ENCODE peak calls at places on chromosome 3, in eight cellular contexts. One of them, this sample, is unnamed.
A peak's percentile ranks its signal among the peaks of the same experiment; 100 is the strongest.

GRCh38 chr3:112926000-112926399 is 48.9 kb downstream of the CD200R1 start:
- DNase-seq in heart right ventricle: no peak
- DNase-seq in MM.1S: no peak
- DNase-seq in adrenal gland: no peak
- DNase-seq in PC-9: no peak
- DNase-seq in WERI-Rb-1: no peak
- DNase-seq in A549: no peak
- DNase-seq in PC-3: no peak
- DNase-seq in this sample: no peak

GRCh38 chr3:70558955-70559354 is 246.5 kb upstream of the MDFIC2 start:
- DNase-seq in heart right ventricle: no peak
- DNase-seq in MM.1S: no peak
- DNase-seq in adrenal gland: no peak
- DNase-seq in PC-9: no peak
- DNase-seq in WERI-Rb-1: no peak
- DNase-seq in A549: no peak
- DNase-seq in PC-3: no peak
- DNase-seq in this sample: no peak

GRCh38 chr3:19202303-19202702 is 54.0 kb downstream of the KCNH8 start:
- DNase-seq in heart right ventricle: no peak
- DNase-seq in MM.1S: no peak
- DNase-seq in adrenal gland: no peak
- DNase-seq in PC-9: no peak
- DNase-seq in WERI-Rb-1: no peak
- DNase-seq in A549: no peak
- DNase-seq in PC-3: no peak
- DNase-seq in this sample: no peak

GRCh38 chr3:135172191-135172869 is 377.3 kb downstream of the EPHB1 start:
- DNase-seq in heart right ventricle: no peak
- DNase-seq in MM.1S: no peak
- DNase-seq in adrenal gland: no peak
- DNase-seq in PC-9: no peak
- DNase-seq in WERI-Rb-1: no peak
- DNase-seq in A549: no peak
- DNase-seq in PC-3: no peak
- DNase-seq in this sample: no peak

GRCh38 chr3:35079403-35079802 is 559.9 kb upstream of the ARPP21 start:
- DNase-seq in heart right ventricle: no peak
- DNase-seq in MM.1S: no peak
- DNase-seq in adrenal gland: no peak
- DNase-seq in PC-9: no peak
- DNase-seq in WERI-Rb-1: no peak
- DNase-seq in A549: no peak
- DNase-seq in PC-3: no peak
- DNase-seq in this sample: no peak

GRCh38 chr3:63532521-63532920 is 120.0 kb upstream of the SNTN start:
- DNase-seq in heart right ventricle: no peak
- DNase-seq in MM.1S: no peak
- DNase-seq in adrenal gland: no peak
- DNase-seq in PC-9: no peak
- DNase-seq in WERI-Rb-1: peak; percentile 74
- DNase-seq in A549: no peak
- DNase-seq in PC-3: no peak
- DNase-seq in this sample: no peak

GRCh38 chr3:193805448-193805847 is 212.4 kb downstream of the OPA1 start:
- DNase-seq in heart right ventricle: peak; percentile 85
- DNase-seq in MM.1S: no peak
- DNase-seq in adrenal gland: peak; percentile 89
- DNase-seq in PC-9: peak; percentile 95
- DNase-seq in WERI-Rb-1: no peak
- DNase-seq in A549: peak; percentile 80
- DNase-seq in PC-3: peak; percentile 99
- DNase-seq in this sample: peak; percentile 72

GRCh38 chr3:126745760-126746394 is 41.8 kb downstream of the CHCHD6 start:
- DNase-seq in heart right ventricle: peak; percentile 68
- DNase-seq in MM.1S: no peak
- DNase-seq in adrenal gland: peak; percentile 92
- DNase-seq in PC-9: no peak
- DNase-seq in WERI-Rb-1: no peak
- DNase-seq in A549: no peak
- DNase-seq in PC-3: no peak
- DNase-seq in this sample: no peak

GRCh38 chr3:53806182-53807116 is 39.8 kb downstream of the CHDH start:
- DNase-seq in heart right ventricle: peak; percentile 30
- DNase-seq in MM.1S: no peak
- DNase-seq in adrenal gland: peak; percentile 62
- DNase-seq in PC-9: no peak
- DNase-seq in WERI-Rb-1: no peak
- DNase-seq in A549: no peak
- DNase-seq in PC-3: peak; percentile 18
- DNase-seq in this sample: no peak

GRCh38 chr3:127817331-127817821 is 4.9 kb downstream of the MGLL start:
- DNase-seq in heart right ventricle: no peak
- DNase-seq in MM.1S: no peak
- DNase-seq in adrenal gland: no peak
- DNase-seq in PC-9: peak; percentile 98
- DNase-seq in WERI-Rb-1: no peak
- DNase-seq in A549: no peak
- DNase-seq in PC-3: peak; percentile 92
- DNase-seq in this sample: no peak

GRCh38 chr3:4729061-4729973 is 236.2 kb downstream of the ITPR1 start:
- DNase-seq in heart right ventricle: no peak
- DNase-seq in MM.1S: no peak
- DNase-seq in adrenal gland: peak; percentile 34
- DNase-seq in PC-9: no peak
- DNase-seq in WERI-Rb-1: no peak
- DNase-seq in A549: no peak
- DNase-seq in PC-3: no peak
- DNase-seq in this sample: no peak

GRCh38 chr3:111797035-111797717 is 61.9 kb upstream of the PHLDB2 start:
- DNase-seq in heart right ventricle: no peak
- DNase-seq in MM.1S: no peak
- DNase-seq in adrenal gland: no peak
- DNase-seq in PC-9: no peak
- DNase-seq in WERI-Rb-1: no peak
- DNase-seq in A549: no peak
- DNase-seq in PC-3: no peak
- DNase-seq in this sample: no peak

GRCh38 chr3:197683191-197683590 is 53.5 kb downstream of the RUBCN start:
- DNase-seq in heart right ventricle: no peak
- DNase-seq in MM.1S: no peak
- DNase-seq in adrenal gland: no peak
- DNase-seq in PC-9: no peak
- DNase-seq in WERI-Rb-1: no peak
- DNase-seq in A549: no peak
- DNase-seq in PC-3: no peak
- DNase-seq in this sample: no peak

GRCh38 chr3:149572796-149573414 is 84.9 kb downstream of the WWTR1 start:
- DNase-seq in heart right ventricle: no peak
- DNase-seq in MM.1S: no peak
- DNase-seq in adrenal gland: no peak
- DNase-seq in PC-9: no peak
- DNase-seq in WERI-Rb-1: no peak
- DNase-seq in A549: peak; percentile 48
- DNase-seq in PC-3: peak; percentile 77
- DNase-seq in this sample: peak; percentile 35

GRCh38 chr3:183428140-183429023 is at the start of gene MCF2L2:
- DNase-seq in heart right ventricle: peak; percentile 81
- DNase-seq in MM.1S: peak; percentile 93
- DNase-seq in adrenal gland: peak; percentile 82
- DNase-seq in PC-9: no peak
- DNase-seq in WERI-Rb-1: peak; percentile 61
- DNase-seq in A549: peak; percentile 27
- DNase-seq in PC-3: peak; percentile 72
- DNase-seq in this sample: peak; percentile 23

GRCh38 chr3:150384517-150385212 is 23.4 kb upstream of the TSC22D2 start:
- DNase-seq in heart right ventricle: no peak
- DNase-seq in MM.1S: peak; percentile 54
- DNase-seq in adrenal gland: peak; percentile 49
- DNase-seq in PC-9: no peak
- DNase-seq in WERI-Rb-1: no peak
- DNase-seq in A549: no peak
- DNase-seq in PC-3: no peak
- DNase-seq in this sample: no peak

GRCh38 chr3:138113309-138113708 is 2.1 kb downstream of the DZIP1L start:
- DNase-seq in heart right ventricle: no peak
- DNase-seq in MM.1S: no peak
- DNase-seq in adrenal gland: no peak
- DNase-seq in PC-9: no peak
- DNase-seq in WERI-Rb-1: no peak
- DNase-seq in A549: no peak
- DNase-seq in PC-3: no peak
- DNase-seq in this sample: no peak

GRCh38 chr3:57582470-57583168 is 14.5 kb downstream of the ARF4 start:
- DNase-seq in heart right ventricle: no peak
- DNase-seq in MM.1S: peak; percentile 54
- DNase-seq in adrenal gland: no peak
- DNase-seq in PC-9: peak; percentile 96
- DNase-seq in WERI-Rb-1: no peak
- DNase-seq in A549: no peak
- DNase-seq in PC-3: peak; percentile 83
- DNase-seq in this sample: no peak

GRCh38 chr3:124026516-124026915 is 34.6 kb upstream of the ROPN1 start:
- DNase-seq in heart right ventricle: no peak
- DNase-seq in MM.1S: no peak
- DNase-seq in adrenal gland: no peak
- DNase-seq in PC-9: no peak
- DNase-seq in WERI-Rb-1: no peak
- DNase-seq in A549: no peak
- DNase-seq in PC-3: no peak
- DNase-seq in this sample: no peak

GRCh38 chr3:172138792-172139507 is 99.6 kb downstream of the FNDC3B start:
- DNase-seq in heart right ventricle: no peak
- DNase-seq in MM.1S: no peak
- DNase-seq in adrenal gland: peak; percentile 78
- DNase-seq in PC-9: peak; percentile 77
- DNase-seq in WERI-Rb-1: no peak
- DNase-seq in A549: no peak
- DNase-seq in PC-3: peak; percentile 64
- DNase-seq in this sample: peak; percentile 41

DNA sequence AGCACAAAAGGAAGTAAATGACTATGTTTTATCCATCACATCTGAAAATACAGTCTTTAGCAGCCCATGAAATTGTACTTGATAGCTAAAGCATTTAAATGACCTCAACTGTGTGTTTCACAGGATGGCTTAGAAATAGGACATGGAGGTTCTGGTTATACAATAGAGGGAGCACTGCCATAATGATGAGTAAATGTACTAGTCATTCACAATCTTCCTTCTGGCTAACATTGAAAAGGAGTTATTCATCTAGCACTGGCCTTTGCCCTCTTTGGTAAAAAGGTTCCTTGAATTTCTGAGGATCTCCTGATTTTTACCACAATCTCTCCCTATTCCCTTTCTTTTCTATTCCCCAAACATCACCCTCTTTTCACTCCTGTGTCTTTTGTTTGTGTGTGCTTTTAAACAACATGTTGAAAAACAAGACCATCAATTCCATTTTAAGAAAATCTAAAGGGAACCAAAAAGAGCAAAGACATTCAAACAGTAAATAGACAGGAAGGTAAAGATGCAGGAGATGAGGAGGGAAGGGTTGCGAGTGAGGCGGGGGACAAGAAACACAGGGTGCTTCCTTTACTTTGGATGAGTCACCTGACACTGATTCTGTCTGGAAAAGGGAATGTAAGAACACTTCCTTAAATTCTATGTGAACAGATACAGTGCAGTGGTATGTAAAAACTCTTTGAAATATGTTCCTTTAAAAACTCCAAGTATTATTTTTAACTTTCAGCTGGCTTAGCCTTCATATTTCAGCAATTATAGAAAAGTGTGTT is 619.0 kb downstream of the MECOM start:
- DNase-seq in heart right ventricle: no peak
- DNase-seq in MM.1S: no peak
- DNase-seq in adrenal gland: no peak
- DNase-seq in PC-9: peak; percentile 47
- DNase-seq in WERI-Rb-1: no peak
- DNase-seq in A549: no peak
- DNase-seq in PC-3: peak; percentile 90
- DNase-seq in this sample: no peak
- H3K27ac ChIP-seq in heart right ventricle: no peak overlapping the region
- H3K27ac ChIP-seq in MM.1S: no peak overlapping the region
- H3K27ac ChIP-seq in adrenal gland: no peak overlapping the region
- H3K27ac ChIP-seq in PC-9: peak overlapping the region; percentile 60
- H3K27ac ChIP-seq in WERI-Rb-1: no peak overlapping the region
- H3K27ac ChIP-seq in A549: no peak overlapping the region
- H3K27ac ChIP-seq in PC-3: peak overlapping the region; percentile 93
- H3K27ac ChIP-seq in this sample: no peak overlapping the region

GRCh38 chr3:142664311-142664710 is 59.5 kb upstream of the TRPC1 start:
- DNase-seq in heart right ventricle: no peak
- DNase-seq in MM.1S: no peak
- DNase-seq in adrenal gland: no peak
- DNase-seq in PC-9: no peak
- DNase-seq in WERI-Rb-1: no peak
- DNase-seq in A549: peak; percentile 19
- DNase-seq in PC-3: no peak
- DNase-seq in this sample: no peak
- H3K27ac ChIP-seq in heart right ventricle: no peak overlapping the region
- H3K27ac ChIP-seq in MM.1S: no peak overlapping the region
- H3K27ac ChIP-seq in adrenal gland: no peak overlapping the region
- H3K27ac ChIP-seq in PC-9: no peak overlapping the region
- H3K27ac ChIP-seq in WERI-Rb-1: no peak overlapping the region
- H3K27ac ChIP-seq in A549: peak overlapping the region; percentile 80
- H3K27ac ChIP-seq in PC-3: no peak overlapping the region
- H3K27ac ChIP-seq in this sample: no peak overlapping the region

GRCh38 chr3:119350114-119350513 is 55.9 kb downstream of the ARHGAP31 start:
- DNase-seq in heart right ventricle: peak; percentile 31
- DNase-seq in MM.1S: no peak
- DNase-seq in adrenal gland: peak; percentile 11
- DNase-seq in PC-9: no peak
- DNase-seq in WERI-Rb-1: no peak
- DNase-seq in A549: no peak
- DNase-seq in PC-3: no peak
- DNase-seq in this sample: no peak
- H3K27ac ChIP-seq in heart right ventricle: peak overlapping the region; percentile 82
- H3K27ac ChIP-seq in MM.1S: no peak overlapping the region
- H3K27ac ChIP-seq in adrenal gland: no peak overlapping the region
- H3K27ac ChIP-seq in PC-9: no peak overlapping the region
- H3K27ac ChIP-seq in WERI-Rb-1: no peak overlapping the region
- H3K27ac ChIP-seq in A549: no peak overlapping the region
- H3K27ac ChIP-seq in PC-3: no peak overlapping the region
- H3K27ac ChIP-seq in this sample: peak overlapping the region; percentile 40

DNA sequence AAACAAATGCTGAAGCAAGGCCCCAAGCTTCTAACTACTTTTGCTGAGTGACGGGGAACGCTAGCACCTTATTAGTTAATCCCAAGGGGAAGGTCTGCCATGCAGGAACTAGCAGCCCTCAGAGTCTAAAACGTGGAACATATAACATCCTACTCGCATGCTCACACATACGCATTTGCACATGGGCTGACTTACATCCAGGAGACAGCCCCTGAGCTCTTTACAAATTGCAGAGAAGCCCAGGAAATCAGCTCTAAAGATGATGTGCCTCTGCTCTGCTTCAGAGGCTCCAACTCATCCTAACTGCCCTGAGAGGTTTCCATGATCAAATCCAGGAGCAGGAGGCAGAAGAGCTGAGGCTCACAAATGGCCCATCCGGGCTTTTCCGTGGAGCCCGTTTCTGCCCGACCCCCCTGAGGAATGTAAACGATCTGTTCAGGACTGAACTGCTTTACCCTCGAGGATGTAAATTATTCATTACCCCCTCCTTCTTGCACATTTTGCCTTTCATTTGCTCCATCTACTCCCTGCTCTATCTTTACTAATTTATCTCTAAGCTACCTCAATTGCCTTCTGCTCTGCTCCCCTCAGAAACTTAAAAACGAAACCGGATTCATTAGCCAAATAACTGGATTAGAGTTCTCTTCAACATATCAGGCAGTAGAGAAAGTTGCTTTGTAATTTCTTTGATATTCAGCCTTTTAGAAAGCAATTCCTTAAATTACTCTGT is 141.9 kb upstream of the CCDC54 start:
- DNase-seq in heart right ventricle: no peak
- DNase-seq in MM.1S: no peak
- DNase-seq in adrenal gland: peak; percentile 21
- DNase-seq in PC-9: no peak
- DNase-seq in WERI-Rb-1: peak; percentile 21
- DNase-seq in A549: no peak
- DNase-seq in PC-3: no peak
- DNase-seq in this sample: no peak
- H3K27ac ChIP-seq in heart right ventricle: peak overlapping the region; percentile 58
- H3K27ac ChIP-seq in MM.1S: no peak overlapping the region
- H3K27ac ChIP-seq in adrenal gland: peak overlapping the region; percentile 75
- H3K27ac ChIP-seq in PC-9: no peak overlapping the region
- H3K27ac ChIP-seq in WERI-Rb-1: no peak overlapping the region
- H3K27ac ChIP-seq in A549: peak overlapping the region; percentile 69
- H3K27ac ChIP-seq in PC-3: no peak overlapping the region
- H3K27ac ChIP-seq in this sample: peak overlapping the region; percentile 77

This sample was measured in uterus.